ENCODE peak calls at places on chromosome 13, in seven cellular contexts. I, O, M, X, L, J and E are unnamed samples.

GRCh38 chr13:113309481-113309880 is 12.4 kb downstream of the LAMP1 start:
- DNase-seq in L (no peak), M (no peak), I (no peak), X (no peak), J (no peak), O (no peak), E (no peak)

GRCh38 chr13:79645569-79645968 is 164.6 kb downstream of the NDFIP2 start:
- DNase-seq in J (no peak), I (no peak), M (no peak), L (no peak), O (no peak), X (no peak), E (no peak)

GRCh38 chr13:94112227-94112626 is 367.3 kb downstream of the DCT start:
- DNase-seq in J (no peak), I (no peak), L (no peak), O (peak), M (no peak), X (no peak), E (no peak)

GRCh38 chr13:52738719-52739467 is 727 bp downstream of the CNMD start:
- DNase-seq in J (no peak), X (no peak), O (peak), L (peak), I (no peak), M (no peak), E (no peak)

GRCh38 chr13:45786293-45786920 is 65.1 kb downstream of the SIAH3 start:
- DNase-seq in I (no peak), X (no peak), L (peak), M (no peak), O (no peak), J (no peak), E (no peak)

GRCh38 chr13:91247768-91248167 is 99.7 kb upstream of the MIR17HG start:
- DNase-seq in L (no peak), O (peak), X (no peak), J (no peak), M (no peak), I (no peak), E (no peak)

GRCh38 chr13:104422668-104423067 is 1356.5 kb upstream of the SLC10A2 start:
- DNase-seq in I (no peak), L (no peak), O (no peak), X (no peak), M (no peak), J (no peak), E (no peak)

GRCh38 chr13:52195052-52195837 is 35.8 kb upstream of the NEK3 start:
- DNase-seq in J (peak), X (peak), M (peak), I (peak), O (peak), L (peak), E (peak)

GRCh38 chr13:26502826-26503225 is 54.7 kb upstream of the WASF3 start:
- DNase-seq in J (no peak), I (peak), L (peak), O (peak), X (no peak), M (no peak), E (no peak)

GRCh38 chr13:21233086-21233485 is 56.6 kb downstream of the MRPL57 start:
- DNase-seq in J (no peak), M (no peak), L (no peak), I (no peak), O (no peak), X (no peak), E (no peak)

GRCh38 chr13:33891196-33891742 is 73.3 kb downstream of the RFC3 start:
- DNase-seq in J (no peak), I (no peak), O (no peak), X (no peak), M (no peak), L (no peak), E (no peak)

GRCh38 chr13:36885901-36886300 is 34.1 kb downstream of the SMAD9 start:
- DNase-seq in I (no peak), M (no peak), O (no peak), J (no peak), L (no peak), X (no peak), E (no peak)

GRCh38 chr13:91142572-91142971 is 204.9 kb upstream of the MIR17HG start:
- DNase-seq in J (no peak), X (no peak), M (no peak), O (peak), I (no peak), L (no peak), E (no peak)

GRCh38 chr13:100887729-100888151 is 213.1 kb upstream of the TMTC4 start:
- DNase-seq in I (no peak), M (no peak), O (peak), X (no peak), J (no peak), L (no peak), E (no peak)

GRCh38 chr13:30464496-30465351 is 1.0 kb downstream of the HMGB1 start:
- DNase-seq in O (peak), M (peak), J (peak), I (peak), X (peak), L (peak), E (peak)

GRCh38 chr13:49374585-49375290 is 69.1 kb downstream of the CAB39L start:
- DNase-seq in M (no peak), L (no peak), O (peak), J (no peak), X (no peak), I (no peak), E (no peak)

GRCh38 chr13:36030670-36031331 is 100.4 kb downstream of the DCLK1 start:
- DNase-seq in M (no peak), O (no peak), L (no peak), X (no peak), I (no peak), J (no peak), E (no peak)

GRCh38 chr13:36344886-36345437 is 1.2 kb downstream of the SPART start:
- DNase-seq in J (no peak), I (no peak), M (peak), L (peak), O (no peak), X (no peak), E (peak)

GRCh38 chr13:49020940-49021548 is 45.3 kb downstream of the FNDC3A start:
- DNase-seq in J (no peak), M (no peak), L (no peak), X (no peak), I (no peak), O (no peak), E (no peak)

GRCh38 chr13:50080158-50080855 is 65.1 kb downstream of the KCNRG start:
- DNase-seq in L (peak), X (no peak), I (no peak), J (no peak), O (peak), M (peak), E (peak)